ENCODE peak calls at places on chromosomes 11 and 22, in four cellular contexts. X, B, G and Z are unnamed samples.
A peak's percentile ranks its signal among the peaks of the same experiment; 100 is the strongest.

GRCh38 chr22:48651036-48651890 is 1176.4 kb downstream of the BRD1 start:
- DNase-seq in X (no peak), B (no peak), G (no peak), Z (no peak)

GRCh38 chr11:64114231-64114630 is 51.7 kb downstream of the MACROD1 start:
- DNase-seq in X (no peak), B (no peak), G (no peak), Z (no peak)

GRCh38 chr22:39230261-39231196 is 14.3 kb downstream of the PDGFB start:
- DNase-seq in X (no peak), B (no peak), G (no peak), Z (no peak)

GRCh38 chr11:17475666-17476316 is 854 bp downstream of the ABCC8 start:
- DNase-seq in X (no peak), B (no peak), G (no peak), Z (no peak)

GRCh38 chr22:32996702-32997101 is 61.5 kb downstream of the SYN3 start:
- DNase-seq in X (peak; percentile 48), B (no peak), G (no peak), Z (peak; percentile 90)

GRCh38 chr11:70088735-70089250 is 10.7 kb downstream of the ANO1 start:
- DNase-seq in X (no peak), B (no peak), G (no peak), Z (no peak)

GRCh38 chr22:46354993-46355305 is 19.4 kb downstream of the TRMU start:
- DNase-seq in X (no peak), B (no peak), G (no peak), Z (no peak)

GRCh38 chr22:36221799-36222751 is 17.3 kb downstream of the APOL2 start:
- DNase-seq in X (peak; percentile 62), B (no peak), G (peak; percentile 47), Z (no peak)

GRCh38 chr11:126185200-126186030 is 26.0 kb downstream of the RPUSD4 start:
- DNase-seq in X (no peak), B (no peak), G (no peak), Z (no peak)

GRCh38 chr11:69950120-69950519 is 128.0 kb upstream of the ANO1 start:
- DNase-seq in X (no peak), B (no peak), G (no peak), Z (no peak)

GRCh38 chr11:34346551-34346950 is 11.3 kb downstream of the ABTB2 start:
- DNase-seq in X (peak; percentile 48), B (peak; percentile 65), G (no peak), Z (no peak)